ENCODE peak calls at places on chromosomes 6 and 20, in ten cellular contexts. Y is NCI-H345; F is AG10803; I is CD8-positive, alpha-beta T cell; P is GM23338; R is GM12891; K is effector memory CD8-positive, alpha-beta T cell; H is coronary artery; T is epithelial cell of proximal tubule; X is RPMI7951. J is an unnamed sample.

GRCh38 chr20:31918471-31919105 is 33.3 kb downstream of the PDRG1 start:
- DNase-seq in Y (no peak), F (no peak), I (no peak), P (no peak), R (no peak), K (no peak), H (no peak), T (no peak), X (no peak), J (no peak)

GRCh38 chr20:2873747-2874041 is 413 bp downstream of the PTPRA start:
- DNase-seq in Y (peak; percentile 68), F (no peak), I (peak; percentile 67), P (peak; percentile 79), R (peak; percentile 44), K (no peak), H (peak; percentile 81), T (no peak), X (peak; percentile 65), J (no peak)

GRCh38 chr6:32819729-32820128 is 2.9 kb upstream of the HLA-DOB start:
- DNase-seq in Y (no peak), F (peak; percentile 83), I (no peak), P (no peak), R (no peak), K (no peak), H (no peak), T (peak; percentile 98), X (peak; percentile 92), J (no peak)

GRCh38 chr6:13205106-13205505 is 123.2 kb downstream of the TBC1D7 start:
- DNase-seq in Y (no peak), F (no peak), I (no peak), P (no peak), R (no peak), K (no peak), H (no peak), T (no peak), X (no peak), J (no peak)

GRCh38 chr20:61861054-61861841 is 204.4 kb downstream of the TAF4 start:
- DNase-seq in Y (no peak), F (no peak), I (no peak), P (peak; percentile 20), R (no peak), K (no peak), H (no peak), T (no peak), X (no peak), J (no peak)

GRCh38 chr6:151176941-151177760 is 62.6 kb upstream of the AKAP12 start:
- DNase-seq in Y (no peak), F (no peak), I (no peak), P (no peak), R (no peak), K (no peak), H (no peak), T (no peak), X (no peak), J (no peak)

GRCh38 chr20:51767867-51768758 is at the start of gene ATP9A:
- DNase-seq in Y (peak; percentile 51), F (peak; percentile 35), I (no peak), P (peak; percentile 60), R (no peak), K (peak; percentile 4), H (no peak), T (no peak), X (peak; percentile 42), J (no peak)

GRCh38 chr6:32852844-32853540 is 512 bp downstream of the TAP1 start:
- DNase-seq in Y (peak; percentile 35), F (peak; percentile 31), I (peak; percentile 76), P (peak; percentile 51), R (peak; percentile 32), K (peak; percentile 60), H (peak; percentile 81), T (no peak), X (peak; percentile 51), J (no peak)

GRCh38 chr6:110415297-110415916 is at the start of gene DDO:
- DNase-seq in Y (no peak), F (peak; percentile 20), I (no peak), P (no peak), R (no peak), K (no peak), H (peak; percentile 92), T (peak; percentile 36), X (peak; percentile 85), J (no peak)

GRCh38 chr6:140850438-140850837 is 1282.3 kb upstream of the GJE1 start:
- DNase-seq in Y (no peak), F (peak; percentile 26), I (no peak), P (no peak), R (no peak), K (no peak), H (no peak), T (no peak), X (no peak), J (no peak)

GRCh38 chr6:169224185-169224695 is 29.4 kb downstream of the THBS2 start:
- DNase-seq in Y (no peak), F (peak; percentile 34), I (no peak), P (no peak), R (no peak), K (no peak), H (peak; percentile 95), T (no peak), X (peak; percentile 92), J (peak; percentile 24)

GRCh38 chr6:168093071-168093505 is 14.1 kb upstream of the FRMD1 start:
- DNase-seq in Y (peak; percentile 29), F (no peak), I (no peak), P (no peak), R (no peak), K (no peak), H (no peak), T (no peak), X (no peak), J (no peak)

GRCh38 chr6:121748376-121748775 is 312.9 kb downstream of the GJA1 start:
- DNase-seq in Y (no peak), F (peak; percentile 88), I (no peak), P (no peak), R (no peak), K (no peak), H (no peak), T (peak; percentile 27), X (peak; percentile 76), J (no peak)

GRCh38 chr6:156865019-156865629 is 87.9 kb downstream of the ARID1B start:
- DNase-seq in Y (no peak), F (peak; percentile 53), I (no peak), P (no peak), R (no peak), K (no peak), H (no peak), T (no peak), X (no peak), J (no peak)

GRCh38 chr6:139927236-139927635 is 552.8 kb upstream of the CITED2 start:
- DNase-seq in Y (no peak), F (peak; percentile 88), I (no peak), P (peak; percentile 14), R (no peak), K (no peak), H (no peak), T (no peak), X (peak; percentile 60), J (no peak)

GRCh38 chr20:32231847-32232246 is 24.2 kb downstream of the POFUT1 start:
- DNase-seq in Y (no peak), F (no peak), I (peak; percentile 42), P (no peak), R (no peak), K (peak; percentile 40), H (no peak), T (no peak), X (no peak), J (no peak)

GRCh38 chr20:6014017-6014416 is 39.8 kb downstream of the LRRN4 start:
- DNase-seq in Y (no peak), F (no peak), I (no peak), P (no peak), R (no peak), K (no peak), H (no peak), T (no peak), X (no peak), J (no peak)